ENCODE peak calls at places on chromosomes 12 and 14, in eight cellular contexts. S is GM12878, L is neural progenitor cell, A is mesendoderm, G is H9, Z is A549, E is SK-N-SH, C is GM23338. T is an unnamed sample.

GRCh38 chr12:5723071-5723470 is 222.0 kb downstream of the ANO2 start:
- DNase-seq in S (no peak), Z (no peak), G (peak), L (peak), C (no peak), E (no peak), A (no peak), T (no peak)

GRCh38 chr12:48995061-48995879 is 3.9 kb downstream of the DDN start:
- DNase-seq in A (peak), C (peak), S (no peak), G (peak), E (peak), Z (peak), L (peak), T (peak)

GRCh38 chr12:84550518-84550917 is 362.1 kb downstream of the SLC6A15 start:
- DNase-seq in L (no peak), S (no peak), E (peak), A (no peak), G (no peak), Z (no peak), C (no peak), T (no peak)

GRCh38 chr12:48998497-48999353 is 450 bp downstream of the DDN start:
- DNase-seq in S (no peak), C (peak), G (peak), E (peak), L (peak), Z (peak), A (no peak), T (no peak)

GRCh38 chr14:20468773-20469241 is 399 bp upstream of the PNP start:
- DNase-seq in G (no peak), L (peak), S (no peak), E (no peak), Z (no peak), A (no peak), C (peak), T (no peak)

GRCh38 chr14:96752156-96752555 is 45.0 kb upstream of the VRK1 start:
- DNase-seq in S (no peak), G (no peak), A (no peak), Z (no peak), C (no peak), L (no peak), E (no peak), T (no peak)

GRCh38 chr12:125453751-125454150 is 388.5 kb downstream of the AACS start:
- DNase-seq in A (no peak), Z (no peak), L (peak), E (no peak), G (no peak), S (no peak), C (no peak), T (no peak)

GRCh38 chr14:51357250-51357649 is 117.2 kb downstream of the TMX1 start:
- DNase-seq in G (no peak), Z (no peak), E (no peak), L (no peak), S (no peak), A (no peak), C (no peak), T (no peak)

GRCh38 chr12:110102255-110102654 is 21.9 kb upstream of the IFT81 start:
- DNase-seq in Z (peak), G (peak), A (peak), S (no peak), E (peak), C (peak), L (peak), T (peak)

GRCh38 chr12:55629058-55629841 is 7.4 kb upstream of the OR10P1 start:
- DNase-seq in L (no peak), A (no peak), Z (no peak), G (no peak), E (no peak), S (no peak), C (no peak), T (no peak)

GRCh38 chr12:46898152-46898931 is 72.5 kb upstream of the SLC38A4 start:
- DNase-seq in Z (no peak), A (no peak), C (no peak), E (no peak), G (no peak), S (no peak), L (no peak), T (no peak)

GRCh38 chr12:75270157-75270556 is 60.0 kb downstream of the CAPS2 start:
- DNase-seq in A (no peak), E (no peak), Z (no peak), L (no peak), C (no peak), S (no peak), G (no peak), T (no peak)

GRCh38 chr12:112153181-112153899 is 28.0 kb downstream of the TRAFD1 start:
- DNase-seq in A (no peak), L (no peak), Z (no peak), G (peak), E (no peak), C (no peak), S (no peak), T (no peak)

GRCh38 chr14:78863143-78863542 is 693.0 kb downstream of the NRXN3 start:
- DNase-seq in Z (peak), G (peak), E (no peak), L (peak), C (peak), A (peak), S (no peak), T (peak)

GRCh38 chr12:114412825-114413749 is 7.1 kb upstream of the TBX5 start:
- DNase-seq in C (peak), E (no peak), A (peak), S (no peak), Z (no peak), L (no peak), G (no peak), T (no peak)

GRCh38 chr12:92977326-92977725 is 48.2 kb upstream of the EEA1 start:
- DNase-seq in A (no peak), C (no peak), E (no peak), G (no peak), L (no peak), S (no peak), Z (no peak), T (no peak)

GRCh38 chr12:128754275-128754674 is 69.5 kb downstream of the SLC15A4 start:
- DNase-seq in S (no peak), Z (no peak), C (no peak), A (no peak), G (no peak), L (no peak), E (no peak), T (no peak)

GRCh38 chr12:2640281-2640680 is 154.5 kb upstream of the FKBP4 start:
- DNase-seq in L (no peak), A (no peak), C (no peak), Z (peak), G (no peak), S (no peak), E (no peak), T (no peak)

GRCh38 chr14:30331030-30331429 is 227.9 kb upstream of the G2E3 start:
- DNase-seq in E (no peak), S (no peak), Z (no peak), A (no peak), G (no peak), L (no peak), C (no peak), T (no peak)

GRCh38 chr12:45547822-45548221 is 181.7 kb upstream of the ARID2 start:
- DNase-seq in E (no peak), L (no peak), A (no peak), G (no peak), C (no peak), Z (no peak), S (no peak), T (no peak)

GRCh38 chr14:77120771-77121743 is 20.5 kb downstream of the ZDHHC22 start:
- DNase-seq in S (peak), A (no peak), Z (no peak), E (no peak), G (peak), L (no peak), C (no peak), T (peak)

GRCh38 chr12:130687190-130687589 is 28.9 kb downstream of the RIMBP2 start:
- DNase-seq in S (no peak), L (no peak), G (no peak), E (no peak), Z (no peak), C (no peak), A (no peak), T (no peak)

GRCh38 chr12:56998981-56999380 is 7.4 kb downstream of the ZBTB39 start:
- DNase-seq in E (no peak), S (peak), C (no peak), L (no peak), G (no peak), Z (no peak), A (no peak), T (no peak)

GRCh38 chr14:102772781-102773570 is 4.3 kb upstream of the TRAF3 start:
- DNase-seq in S (no peak), E (no peak), G (peak), C (peak), L (peak), A (peak), Z (peak), T (peak)

GRCh38 chr12:54588110-54588831 is at the start of gene PPP1R1A:
- DNase-seq in Z (no peak), S (no peak), G (peak), L (peak), C (peak), E (peak), A (peak), T (no peak)

GRCh38 chr14:71714225-71714624 is 218.0 kb upstream of the RGS6 start:
- DNase-seq in A (no peak), S (no peak), Z (no peak), E (no peak), G (no peak), C (no peak), L (no peak), T (no peak)

GRCh38 chr12:120960657-120961056 is 17.7 kb upstream of the HNF1A start:
- DNase-seq in A (no peak), E (no peak), Z (no peak), G (no peak), C (no peak), L (no peak), S (no peak), T (no peak)

GRCh38 chr12:16607895-16608294 is 1.9 kb upstream of the LMO3 start:
- DNase-seq in Z (no peak), A (no peak), L (no peak), E (no peak), C (no peak), G (no peak), S (no peak), T (no peak)

GRCh38 chr12:116759783-116760581 is 21.9 kb downstream of the RNFT2 start:
- DNase-seq in G (peak), L (no peak), C (peak), S (no peak), E (no peak), A (peak), Z (peak), T (no peak)

DNA sequence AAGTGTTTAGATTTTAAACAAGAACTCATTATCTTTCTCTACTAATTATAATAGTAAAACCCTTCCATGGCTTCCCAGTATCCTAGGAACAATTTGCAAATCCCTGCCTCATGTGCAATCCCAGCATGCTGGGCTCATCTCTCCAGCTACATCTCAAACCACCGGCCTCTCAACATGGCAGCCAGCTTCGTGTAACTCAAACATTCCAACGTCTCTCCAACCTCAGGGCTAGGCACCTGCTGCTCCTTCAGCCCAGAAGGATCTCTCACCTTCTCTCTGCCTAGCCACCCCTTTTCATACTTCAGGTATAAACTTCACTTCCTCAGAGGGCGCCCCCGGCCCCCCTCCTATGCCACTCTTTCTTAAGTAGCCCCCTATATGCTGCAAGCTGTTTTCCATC is 7.2 kb downstream of the SART3 start:
- DNase-seq in E (no peak), A (no peak), C (peak), G (no peak), Z (no peak), S (no peak), L (no peak), T (no peak)
- H3K4me2 ChIP-seq in E (no peak), A (no peak), C (no peak), G (peak), Z (no peak), S (peak), L (peak), T (peak)

GRCh38 chr14:100405752-100406455 is 82.8 kb downstream of the SLC25A47 start:
- DNase-seq in S (no peak), G (no peak), Z (no peak), E (no peak), C (no peak), A (no peak), L (no peak), T (no peak)
- H3K4me2 ChIP-seq in S (no peak), G (no peak), Z (peak), E (no peak), C (no peak), A (no peak), L (no peak), T (no peak)

DNA sequence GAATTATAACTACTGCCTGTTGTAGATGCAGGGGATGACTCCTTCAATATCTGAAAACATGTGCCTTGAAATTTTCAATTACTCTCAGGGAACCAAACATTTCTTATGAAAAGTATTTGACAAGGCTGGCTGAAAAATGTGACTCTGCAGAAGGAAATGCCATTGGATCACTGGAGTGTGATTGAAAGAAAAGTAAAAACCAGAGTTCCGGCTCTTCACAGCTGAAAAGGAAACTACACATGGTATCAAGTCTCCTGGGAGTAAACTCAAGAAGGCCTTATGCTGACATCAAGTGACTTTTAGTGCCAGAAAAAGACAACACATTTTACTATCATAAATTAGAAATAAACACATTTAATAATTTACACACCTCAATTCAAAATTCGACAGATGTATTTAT is 693.0 kb downstream of the LRFN5 start:
- DNase-seq in S (peak), Z (no peak), A (no peak), C (no peak), G (no peak), E (no peak), L (no peak), T (peak)
- H3K4me2 ChIP-seq in S (no peak), Z (no peak), A (no peak), C (no peak), G (no peak), E (no peak), L (no peak), T (peak)

DNA sequence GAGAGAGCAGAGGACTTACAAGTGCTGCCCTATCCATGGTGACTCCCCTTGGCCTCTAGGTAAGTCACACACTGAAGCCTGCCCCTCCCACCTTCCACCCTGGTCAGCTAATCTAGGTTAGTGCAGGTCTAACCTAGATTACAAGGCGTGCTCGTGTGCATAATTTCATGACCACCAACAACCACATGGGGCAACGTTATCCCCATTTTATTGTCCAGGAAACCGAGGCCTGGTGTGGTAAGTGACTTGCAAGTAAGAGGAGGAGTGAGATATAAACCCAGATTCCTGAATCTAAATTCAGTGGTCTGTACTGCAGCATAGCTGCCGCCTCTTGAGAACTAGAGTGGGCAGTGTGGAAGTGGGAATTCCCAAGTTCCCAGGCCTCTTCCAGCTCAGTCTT is 171.1 kb downstream of the DAD1 start:
- DNase-seq in L (no peak), S (no peak), C (no peak), Z (no peak), E (no peak), G (no peak), A (no peak), T (peak)
- H3K4me2 ChIP-seq in L (no peak), S (no peak), C (no peak), Z (no peak), E (no peak), G (no peak), A (no peak), T (peak)

DNA sequence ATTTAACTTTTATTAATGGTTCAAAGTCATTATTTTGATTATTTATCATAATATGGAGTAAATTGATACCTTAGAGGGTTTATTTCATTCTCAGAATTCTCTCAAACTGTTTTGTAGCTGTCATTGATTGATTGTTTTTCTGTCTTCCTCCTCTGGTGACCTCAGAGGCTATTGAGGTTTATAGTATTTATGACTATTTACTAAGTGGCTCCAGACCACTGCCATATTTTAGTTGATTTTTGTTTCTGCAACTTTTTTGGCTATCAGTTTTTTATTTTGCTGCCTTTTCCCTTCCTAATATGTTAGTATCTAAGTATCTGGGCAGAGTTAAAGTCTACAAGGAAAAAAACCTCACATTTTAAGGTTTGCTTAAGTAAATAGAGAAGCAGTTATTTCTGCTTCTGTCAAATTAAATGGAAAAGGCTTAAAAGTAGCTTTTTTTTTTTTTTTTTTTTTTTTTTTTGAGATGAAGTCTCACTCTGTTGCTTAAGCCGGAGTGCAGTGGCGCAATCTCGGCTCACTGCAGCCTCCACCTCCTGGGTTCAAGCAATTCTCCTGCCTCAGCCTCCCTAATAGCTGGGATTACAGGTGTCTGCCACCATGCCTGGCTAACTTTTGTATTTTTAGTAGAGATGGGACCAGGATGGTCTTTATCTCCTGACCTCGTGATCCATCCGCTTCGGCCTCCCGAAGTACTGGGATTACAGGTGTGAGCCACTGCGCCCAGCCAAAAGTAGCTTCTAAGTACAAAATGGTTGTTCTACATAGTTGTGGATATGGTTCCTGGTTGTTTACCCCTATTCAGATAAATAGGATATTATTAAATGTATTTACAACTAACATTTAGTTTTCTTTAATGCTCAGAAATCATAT is 8.2 kb downstream of the MDM2 start:
- DNase-seq in C (no peak), A (no peak), G (no peak), S (no peak), E (no peak), Z (no peak), L (no peak), T (no peak)
- H3K4me2 ChIP-seq in C (no peak), A (no peak), G (no peak), S (no peak), E (peak), Z (peak), L (no peak), T (no peak)